ENCODE peak calls at places on chromosome 1, in eight cellular contexts. N is uterus, C is A549, S is tibial nerve, I is lower leg skin, U is Peyer's patch, G is GM12892, H is IMR-90. J is an unnamed sample.

GRCh38 chr1:209106861-209107260 is 476.7 kb upstream of the CAMK1G start:
- DNase-seq in U (no peak), G (no peak), I (no peak), S (no peak), H (no peak), C (no peak), N (no peak), J (no peak)

GRCh38 chr1:74010206-74010605 is 187.8 kb downstream of the LRRIQ3 start:
- DNase-seq in G (no peak), C (no peak), N (no peak), S (no peak), I (no peak), U (peak), H (no peak), J (no peak)

GRCh38 chr1:168428063-168428731 is 115.6 kb downstream of the XCL2 start:
- DNase-seq in S (no peak), H (no peak), U (no peak), C (no peak), N (peak), G (no peak), I (no peak), J (no peak)

GRCh38 chr1:44371206-44371605 is 16.1 kb upstream of the ERI3 start:
- DNase-seq in G (no peak), S (no peak), C (no peak), H (no peak), I (no peak), U (no peak), N (no peak), J (no peak)

GRCh38 chr1:94676686-94677085 is 135.1 kb upstream of the F3 start:
- DNase-seq in N (no peak), I (no peak), C (no peak), G (no peak), H (no peak), U (peak), S (no peak), J (no peak)

GRCh38 chr1:18032475-18032874 is 75.1 kb upstream of the IGSF21 start:
- DNase-seq in G (no peak), I (no peak), U (no peak), H (no peak), N (no peak), S (no peak), C (no peak), J (no peak)

GRCh38 chr1:3680488-3681230 is 28.3 kb downstream of the TP73 start:
- DNase-seq in I (no peak), N (no peak), U (no peak), H (no peak), C (no peak), G (no peak), S (no peak), J (no peak)

GRCh38 chr1:56910441-56910985 is 55.3 kb downstream of the C8B start:
- DNase-seq in C (no peak), U (no peak), G (no peak), I (no peak), S (no peak), N (no peak), H (no peak), J (no peak)

GRCh38 chr1:31912087-31912780 is 25.9 kb downstream of the PTP4A2 start:
- DNase-seq in H (no peak), G (no peak), N (no peak), U (no peak), I (no peak), S (no peak), C (no peak), J (no peak)

GRCh38 chr1:58885998-58886397 is 102.2 kb upstream of the JUN start:
- DNase-seq in U (no peak), S (peak), N (no peak), I (no peak), G (no peak), C (no peak), H (no peak), J (no peak)

GRCh38 chr1:58779837-58780585 is 3.8 kb downstream of the JUN start:
- DNase-seq in G (no peak), S (no peak), I (no peak), U (peak), C (peak), H (peak), N (peak), J (no peak)

GRCh38 chr1:178564086-178564782 is 51.3 kb downstream of the TEX35 start:
- DNase-seq in S (no peak), U (no peak), H (no peak), I (no peak), C (no peak), G (no peak), N (no peak), J (no peak)

GRCh38 chr1:19416919-19417441 is 68.4 kb downstream of the CAPZB start:
- DNase-seq in N (no peak), G (no peak), C (no peak), H (no peak), S (no peak), U (no peak), I (no peak), J (no peak)

GRCh38 chr1:42913426-42914091 is 45.1 kb downstream of the SLC2A1 start:
- DNase-seq in H (peak), U (peak), S (no peak), N (peak), G (no peak), I (no peak), C (peak), J (peak)

GRCh38 chr1:213724640-213725536 is 262.9 kb upstream of the PROX1 start:
- DNase-seq in I (no peak), N (peak), S (no peak), G (no peak), U (no peak), H (no peak), C (no peak), J (no peak)

GRCh38 chr1:101781437-101781836 is 215.3 kb downstream of the OLFM3 start:
- DNase-seq in H (no peak), U (no peak), S (no peak), C (no peak), I (no peak), N (no peak), G (no peak), J (no peak)

GRCh38 chr1:39800471-39800835 is 11.8 kb upstream of the BMP8B start:
- DNase-seq in S (no peak), G (no peak), C (no peak), H (no peak), N (no peak), U (no peak), I (no peak), J (no peak)

GRCh38 chr1:116817582-116818064 is 63.4 kb downstream of the CD2 start:
- DNase-seq in C (peak), G (peak), I (no peak), S (no peak), N (no peak), U (peak), H (peak), J (peak)

GRCh38 chr1:29124366-29125236 is 898 bp upstream of the TMEM200B start:
- DNase-seq in S (peak), I (peak), C (peak), U (peak), G (peak), H (peak), N (peak), J (peak)

GRCh38 chr1:91583326-91583755 is 82.7 kb downstream of the CDC7 start:
- DNase-seq in H (peak), G (no peak), S (no peak), N (no peak), C (no peak), U (no peak), I (no peak), J (no peak)

GRCh38 chr1:78760858-78761257 is 111.2 kb downstream of the IFI44 start:
- DNase-seq in G (no peak), I (no peak), S (no peak), C (peak), H (peak), U (no peak), N (no peak), J (no peak)

GRCh38 chr1:15173863-15174614 is 20.5 kb downstream of the TMEM51 start:
- DNase-seq in U (peak), S (no peak), G (no peak), H (no peak), N (no peak), I (no peak), C (no peak), J (no peak)

DNA sequence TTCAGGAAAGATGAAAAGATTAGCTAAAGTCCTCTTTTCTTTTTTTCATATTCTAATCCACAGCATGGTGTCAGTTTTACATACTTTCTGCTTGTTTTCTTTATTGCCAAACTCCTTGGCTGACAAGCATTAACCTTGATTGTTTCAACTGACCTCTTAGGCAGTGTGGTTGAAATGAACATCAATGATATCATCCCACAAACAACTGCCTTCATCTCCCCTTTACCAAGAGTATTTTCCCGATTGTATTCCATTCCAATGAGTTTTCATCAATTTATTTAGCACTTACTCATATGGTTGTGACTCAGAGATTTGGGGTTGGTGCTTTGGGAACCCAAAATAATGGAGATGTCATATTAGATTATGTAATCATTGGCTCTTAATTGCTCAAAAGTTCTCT is 71.8 kb downstream of the SPAG17 start:
- DNase-seq in C (no peak), H (peak), S (no peak), U (no peak), G (no peak), I (no peak), N (no peak), J (no peak)
- TF ChIP-seq POLR2A in C (no peak), H (no peak), S (no peak), U (no peak), G (no peak), I (no peak), N (no peak), J (no peak)

DNA sequence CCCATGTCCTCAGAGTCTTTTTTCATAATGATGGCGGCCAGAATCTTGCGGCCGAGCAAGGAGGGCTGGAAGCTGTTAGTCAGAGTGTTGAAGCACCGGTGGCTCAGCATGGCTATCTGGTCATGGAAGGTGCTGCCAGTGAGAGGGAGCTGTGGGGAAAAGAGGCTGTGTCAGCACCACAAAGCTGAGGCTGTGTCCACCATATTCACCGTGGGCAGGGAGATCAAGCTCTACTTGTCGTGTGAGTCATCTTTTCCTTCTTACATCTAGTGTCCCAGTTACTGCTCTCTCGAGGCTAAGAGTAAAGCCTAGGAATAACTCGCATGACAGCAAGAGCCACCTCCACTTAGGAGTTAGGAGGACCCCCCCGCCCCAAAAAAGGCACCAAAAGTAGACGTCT is 18.2 kb downstream of the ADAR start:
- DNase-seq in S (no peak), N (no peak), U (no peak), C (no peak), G (no peak), I (no peak), H (peak), J (no peak)
- TF ChIP-seq POLR2A in S (no peak), N (no peak), U (no peak), C (no peak), G (no peak), I (no peak), H (no peak), J (no peak)

GRCh38 chr1:107057197-107058133 is 991 bp downstream of the PRMT6 start:
- DNase-seq in I (peak), N (peak), C (no peak), U (peak), G (peak), H (peak), S (peak), J (peak)
- TF ChIP-seq POLR2A in I (no peak), N (no peak), C (no peak), U (no peak), G (peak), H (no peak), S (no peak), J (peak)

DNA sequence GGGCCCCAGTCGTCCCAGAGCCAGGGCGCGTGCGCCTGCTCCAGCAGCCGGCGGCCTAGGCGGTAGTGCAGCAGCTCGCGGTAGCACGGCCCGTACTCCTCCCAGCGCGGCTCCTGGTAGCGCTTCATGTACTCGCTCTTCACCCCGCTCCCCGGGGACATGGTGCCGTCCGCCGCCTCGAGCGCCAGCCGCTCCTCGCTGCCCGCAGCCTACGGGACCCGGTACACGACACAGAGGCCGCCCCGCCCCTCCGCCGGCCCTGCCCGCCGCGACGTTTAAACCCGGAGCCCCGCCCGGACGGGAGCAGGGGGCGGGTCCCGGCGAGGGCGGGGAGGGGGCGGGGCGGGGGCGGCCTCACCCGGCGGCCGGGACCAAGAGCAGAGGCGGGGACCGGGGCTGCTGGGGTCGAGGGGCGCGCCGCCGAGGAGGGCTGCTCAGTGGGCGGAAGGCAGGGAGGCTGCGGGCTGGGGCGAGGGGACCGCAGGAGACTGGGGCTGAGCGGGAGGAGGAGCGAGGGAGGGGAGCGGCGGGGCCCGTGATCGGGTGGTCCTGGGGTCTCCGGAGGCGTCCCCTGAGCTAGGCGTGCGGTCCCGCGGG is 444 bp downstream of the CCSAP start:
- DNase-seq in G (peak), N (peak), S (peak), U (peak), H (peak), I (peak), C (peak), J (no peak)
- TF ChIP-seq POLR2A in G (no peak), N (peak), S (peak), U (peak), H (no peak), I (no peak), C (peak), J (no peak)

GRCh38 chr1:100132566-100133477 is at the start of the genes SASS6 and TRMT13:
- DNase-seq in U (peak), H (peak), G (peak), I (peak), S (peak), C (peak), N (peak), J (peak)
- TF ChIP-seq POLR2A in U (peak), H (peak), G (peak), I (no peak), S (peak), C (peak), N (no peak), J (peak)

GRCh38 chr1:77625250-77625649 is 57.2 kb downstream of the ZZZ3 start:
- DNase-seq in N (no peak), C (no peak), H (no peak), U (no peak), S (no peak), G (no peak), I (no peak), J (no peak)
- TF ChIP-seq POLR2A in N (no peak), C (no peak), H (no peak), U (no peak), S (no peak), G (no peak), I (no peak), J (no peak)

DNA sequence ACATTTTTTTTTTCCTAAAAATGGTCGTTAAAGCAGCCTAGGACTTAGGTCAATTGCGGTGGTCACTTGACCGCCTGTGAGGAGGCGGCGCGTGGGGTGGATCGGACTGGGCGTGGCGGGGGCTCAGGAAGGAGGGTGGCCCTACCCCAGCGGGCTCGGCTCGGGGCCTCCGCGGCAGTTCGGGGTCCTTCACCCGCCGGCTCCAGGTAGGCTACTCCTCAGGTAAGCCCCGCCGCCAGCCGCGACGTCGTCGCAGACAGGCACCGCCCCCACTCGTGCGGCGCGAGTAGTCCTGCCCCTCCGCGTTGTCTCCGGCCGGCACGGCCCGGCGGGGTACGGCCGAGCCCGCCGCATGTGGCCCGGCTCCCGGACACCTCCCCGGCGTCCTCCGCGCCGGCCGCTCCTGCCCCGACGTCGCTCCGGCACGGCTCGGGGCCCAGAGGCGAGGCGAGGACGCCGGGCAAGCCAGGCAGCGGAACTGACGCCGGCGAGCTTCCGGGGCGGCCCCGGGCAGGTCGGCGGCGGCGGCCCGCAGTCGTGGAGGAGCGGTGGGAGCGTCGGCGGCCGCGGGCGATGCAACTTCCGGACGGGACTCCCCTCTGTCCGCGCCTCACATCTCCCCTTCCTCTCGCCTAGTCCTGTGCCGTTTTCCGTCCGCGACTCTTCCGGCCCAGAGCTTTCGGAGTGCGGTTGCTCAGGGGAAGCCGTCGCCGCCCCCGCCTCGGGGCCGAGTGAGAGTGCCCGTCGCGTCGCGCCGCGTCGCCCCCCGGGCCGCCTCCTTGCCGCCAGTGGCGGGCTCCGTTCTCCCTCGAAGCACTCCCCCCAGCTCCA is at the start of gene AGO3:
- DNase-seq in N (peak), I (peak), S (peak), H (peak), G (peak), C (peak), U (peak), J (peak)
- TF ChIP-seq POLR2A in N (peak), I (no peak), S (peak), H (peak), G (peak), C (peak), U (peak), J (peak)

J was measured in H1.